ENCODE peak calls at places on chromosomes 7 and 10, in six cellular contexts. One of them, this sample, is unnamed. For H3K36me3 and H3K27me3, the result is how much of the 10 kb centered on the place peaks cover.

GRCh38 chr7:7972128-7972527 is 3.5 kb downstream of the GLCCI1 start:
- DNase-seq in left ventricle myocardium inferior: no peak
- DNase-seq in right atrium auricular region: no peak
- DNase-seq in endothelial cell of umbilical vein: no peak
- DNase-seq in trophoblast cell: no peak
- DNase-seq in GM23338: peak
- DNase-seq in this sample: no peak

GRCh38 chr10:11279286-11279685 is 261.6 kb downstream of the CELF2 start:
- DNase-seq in right atrium auricular region: no peak
- DNase-seq in GM23338: no peak
- DNase-seq in trophoblast cell: no peak
- DNase-seq in endothelial cell of umbilical vein: no peak
- DNase-seq in left ventricle myocardium inferior: no peak
- DNase-seq in this sample: no peak

GRCh38 chr7:108327353-108327752 is 128.9 kb downstream of the NRCAM start:
- DNase-seq in endothelial cell of umbilical vein: no peak
- DNase-seq in right atrium auricular region: no peak
- DNase-seq in GM23338: no peak
- DNase-seq in left ventricle myocardium inferior: no peak
- DNase-seq in trophoblast cell: no peak
- DNase-seq in this sample: no peak

GRCh38 chr10:43041422-43042342 is 35.2 kb upstream of the RET start:
- DNase-seq in right atrium auricular region: peak
- DNase-seq in trophoblast cell: no peak
- DNase-seq in left ventricle myocardium inferior: peak
- DNase-seq in GM23338: no peak
- DNase-seq in endothelial cell of umbilical vein: no peak
- DNase-seq in this sample: no peak

GRCh38 chr7:68461430-68461829 is 1136.8 kb upstream of the AUTS2 start:
- DNase-seq in left ventricle myocardium inferior: no peak
- DNase-seq in right atrium auricular region: no peak
- DNase-seq in GM23338: no peak
- DNase-seq in endothelial cell of umbilical vein: no peak
- DNase-seq in trophoblast cell: no peak
- DNase-seq in this sample: no peak

GRCh38 chr7:4962872-4963775 is 4.1 kb upstream of the MMD2 start:
- DNase-seq in GM23338: no peak
- DNase-seq in endothelial cell of umbilical vein: no peak
- DNase-seq in right atrium auricular region: no peak
- DNase-seq in trophoblast cell: no peak
- DNase-seq in left ventricle myocardium inferior: no peak
- DNase-seq in this sample: no peak

GRCh38 chr10:98299341-98299740 is 31.3 kb upstream of the LOXL4 start:
- DNase-seq in GM23338: peak
- DNase-seq in trophoblast cell: no peak
- DNase-seq in endothelial cell of umbilical vein: no peak
- DNase-seq in left ventricle myocardium inferior: no peak
- DNase-seq in right atrium auricular region: no peak
- DNase-seq in this sample: no peak

GRCh38 chr7:106047818-106048490 is 64.2 kb downstream of the SYPL1 start:
- DNase-seq in endothelial cell of umbilical vein: no peak
- DNase-seq in GM23338: no peak
- DNase-seq in left ventricle myocardium inferior: no peak
- DNase-seq in right atrium auricular region: no peak
- DNase-seq in trophoblast cell: no peak
- DNase-seq in this sample: no peak

GRCh38 chr10:70811881-70812280 is 3.9 kb upstream of the SGPL1 start:
- DNase-seq in trophoblast cell: no peak
- DNase-seq in left ventricle myocardium inferior: no peak
- DNase-seq in endothelial cell of umbilical vein: no peak
- DNase-seq in GM23338: no peak
- DNase-seq in right atrium auricular region: no peak
- DNase-seq in this sample: no peak

GRCh38 chr10:34528320-34528719 is 286.8 kb downstream of the PARD3 start:
- DNase-seq in right atrium auricular region: no peak
- DNase-seq in GM23338: peak
- DNase-seq in left ventricle myocardium inferior: no peak
- DNase-seq in endothelial cell of umbilical vein: peak
- DNase-seq in trophoblast cell: peak
- DNase-seq in this sample: no peak

GRCh38 chr10:96339956-96340904 is 18.6 kb downstream of the OPALIN start:
- DNase-seq in GM23338: peak
- DNase-seq in left ventricle myocardium inferior: peak
- DNase-seq in right atrium auricular region: no peak
- DNase-seq in endothelial cell of umbilical vein: peak
- DNase-seq in trophoblast cell: peak
- DNase-seq in this sample: peak

GRCh38 chr10:96673318-96674099 is 46.8 kb downstream of the PIK3AP1 start:
- DNase-seq in endothelial cell of umbilical vein: peak
- DNase-seq in trophoblast cell: no peak
- DNase-seq in right atrium auricular region: no peak
- DNase-seq in GM23338: no peak
- DNase-seq in left ventricle myocardium inferior: peak
- DNase-seq in this sample: peak

GRCh38 chr7:157785021-157785441 is 448.2 kb downstream of the DNAJB6 start:
- DNase-seq in trophoblast cell: no peak
- DNase-seq in right atrium auricular region: no peak
- DNase-seq in left ventricle myocardium inferior: no peak
- DNase-seq in endothelial cell of umbilical vein: no peak
- DNase-seq in GM23338: no peak
- DNase-seq in this sample: no peak

GRCh38 chr10:66925896-66926719 is at the start of gene LRRTM3:
- DNase-seq in trophoblast cell: peak
- DNase-seq in right atrium auricular region: peak
- DNase-seq in endothelial cell of umbilical vein: peak
- DNase-seq in GM23338: peak
- DNase-seq in left ventricle myocardium inferior: peak
- DNase-seq in this sample: peak

GRCh38 chr7:121107923-121108498 is 119.5 kb downstream of the CPED1 start:
- DNase-seq in endothelial cell of umbilical vein: peak
- DNase-seq in left ventricle myocardium inferior: no peak
- DNase-seq in GM23338: peak
- DNase-seq in trophoblast cell: peak
- DNase-seq in right atrium auricular region: no peak
- DNase-seq in this sample: peak

GRCh38 chr10:78424721-78425120 is 391.1 kb downstream of the RPS24 start:
- DNase-seq in endothelial cell of umbilical vein: peak
- DNase-seq in GM23338: peak
- DNase-seq in right atrium auricular region: no peak
- DNase-seq in left ventricle myocardium inferior: no peak
- DNase-seq in trophoblast cell: peak
- DNase-seq in this sample: peak

GRCh38 chr7:30790391-30790790 is 19.2 kb downstream of the MINDY4 start:
- DNase-seq in trophoblast cell: no peak
- DNase-seq in GM23338: no peak
- DNase-seq in endothelial cell of umbilical vein: no peak
- DNase-seq in left ventricle myocardium inferior: no peak
- DNase-seq in right atrium auricular region: no peak
- DNase-seq in this sample: no peak

GRCh38 chr7:115618676-115619075 is 411.9 kb downstream of the TFEC start:
- DNase-seq in trophoblast cell: no peak
- DNase-seq in left ventricle myocardium inferior: no peak
- DNase-seq in GM23338: no peak
- DNase-seq in right atrium auricular region: no peak
- DNase-seq in endothelial cell of umbilical vein: peak
- DNase-seq in this sample: no peak

GRCh38 chr7:21450876-21451275 is 23.0 kb downstream of the SP4 start:
- DNase-seq in GM23338: no peak
- DNase-seq in endothelial cell of umbilical vein: no peak
- DNase-seq in left ventricle myocardium inferior: no peak
- DNase-seq in trophoblast cell: no peak
- DNase-seq in right atrium auricular region: no peak
- DNase-seq in this sample: no peak

GRCh38 chr10:88012627-88013026 is 149.2 kb downstream of the PTEN start:
- DNase-seq in trophoblast cell: no peak
- DNase-seq in endothelial cell of umbilical vein: no peak
- DNase-seq in GM23338: no peak
- DNase-seq in left ventricle myocardium inferior: no peak
- DNase-seq in right atrium auricular region: no peak
- DNase-seq in this sample: no peak

GRCh38 chr10:24384954-24385353 is 176.0 kb downstream of the KIAA1217 start:
- DNase-seq in right atrium auricular region: no peak
- DNase-seq in left ventricle myocardium inferior: no peak
- DNase-seq in endothelial cell of umbilical vein: no peak
- DNase-seq in trophoblast cell: no peak
- DNase-seq in GM23338: no peak
- DNase-seq in this sample: no peak

GRCh38 chr10:30581779-30582380 is 47.7 kb downstream of the LYZL2 start:
- DNase-seq in left ventricle myocardium inferior: no peak
- DNase-seq in GM23338: peak
- DNase-seq in trophoblast cell: peak
- DNase-seq in right atrium auricular region: no peak
- DNase-seq in endothelial cell of umbilical vein: peak
- DNase-seq in this sample: peak

GRCh38 chr10:4127518-4128315 is 342.7 kb upstream of the KLF6 start:
- DNase-seq in left ventricle myocardium inferior: no peak
- DNase-seq in trophoblast cell: no peak
- DNase-seq in right atrium auricular region: no peak
- DNase-seq in GM23338: peak
- DNase-seq in endothelial cell of umbilical vein: peak
- DNase-seq in this sample: peak

GRCh38 chr10:31905586-31905985 is 23.0 kb downstream of the ARHGAP12 start:
- DNase-seq in left ventricle myocardium inferior: no peak
- DNase-seq in endothelial cell of umbilical vein: peak
- DNase-seq in right atrium auricular region: no peak
- DNase-seq in trophoblast cell: no peak
- DNase-seq in GM23338: no peak
- DNase-seq in this sample: no peak
- H3K36me3 ChIP-seq in left ventricle myocardium inferior: under half
- H3K36me3 ChIP-seq in endothelial cell of umbilical vein: under half
- H3K36me3 ChIP-seq in right atrium auricular region: under half
- H3K36me3 ChIP-seq in trophoblast cell: under half
- H3K36me3 ChIP-seq in GM23338: under half
- H3K36me3 ChIP-seq in this sample: under half

DNA sequence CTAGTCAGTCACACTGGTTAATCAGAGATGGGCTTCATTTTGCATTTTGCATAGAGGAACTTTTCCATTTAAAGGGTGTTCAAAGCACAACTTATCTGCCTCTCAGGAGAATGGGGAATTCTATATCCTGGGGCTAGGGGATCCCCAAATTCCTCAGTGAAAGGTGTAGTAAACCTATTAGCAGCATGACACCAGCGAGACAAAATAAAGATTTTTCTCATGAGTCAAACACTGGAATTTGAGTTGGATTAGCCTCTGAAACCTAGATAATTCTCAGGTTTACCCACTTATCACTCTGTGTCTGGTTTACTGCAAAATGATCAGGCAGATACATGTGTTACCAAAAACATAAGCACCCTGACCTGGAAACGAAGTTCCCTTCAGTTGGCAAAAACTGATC is 2.1 kb downstream of the AFAP1L2 start:
- DNase-seq in GM23338: no peak
- DNase-seq in right atrium auricular region: no peak
- DNase-seq in trophoblast cell: no peak
- DNase-seq in endothelial cell of umbilical vein: no peak
- DNase-seq in left ventricle myocardium inferior: no peak
- DNase-seq in this sample: no peak
- H3K27me3 ChIP-seq in GM23338: half or more
- H3K27me3 ChIP-seq in right atrium auricular region: under half
- H3K27me3 ChIP-seq in trophoblast cell: under half
- H3K27me3 ChIP-seq in endothelial cell of umbilical vein: half or more
- H3K27me3 ChIP-seq in left ventricle myocardium inferior: half or more
- H3K27me3 ChIP-seq in this sample: under half

GRCh38 chr10:58512470-58513188 is at the start of gene BICC1:
- DNase-seq in GM23338: peak
- DNase-seq in left ventricle myocardium inferior: peak
- DNase-seq in trophoblast cell: no peak
- DNase-seq in endothelial cell of umbilical vein: peak
- DNase-seq in right atrium auricular region: peak
- DNase-seq in this sample: no peak

GRCh38 chr10:58516118-58516517 is 3.4 kb downstream of the BICC1 start:
- DNase-seq in GM23338: no peak
- DNase-seq in left ventricle myocardium inferior: no peak
- DNase-seq in endothelial cell of umbilical vein: no peak
- DNase-seq in right atrium auricular region: no peak
- DNase-seq in trophoblast cell: no peak
- DNase-seq in this sample: no peak

GRCh38 chr10:58515296-58515956 is 2.8 kb downstream of the BICC1 start:
- DNase-seq in endothelial cell of umbilical vein: no peak
- DNase-seq in trophoblast cell: no peak
- DNase-seq in GM23338: no peak
- DNase-seq in right atrium auricular region: no peak
- DNase-seq in left ventricle myocardium inferior: no peak
- DNase-seq in this sample: no peak

GRCh38 chr10:58513189-58514101 is 773 bp downstream of the BICC1 start:
- DNase-seq in trophoblast cell: no peak
- DNase-seq in GM23338: peak
- DNase-seq in right atrium auricular region: peak
- DNase-seq in left ventricle myocardium inferior: peak
- DNase-seq in endothelial cell of umbilical vein: peak
- DNase-seq in this sample: no peak

DNA sequence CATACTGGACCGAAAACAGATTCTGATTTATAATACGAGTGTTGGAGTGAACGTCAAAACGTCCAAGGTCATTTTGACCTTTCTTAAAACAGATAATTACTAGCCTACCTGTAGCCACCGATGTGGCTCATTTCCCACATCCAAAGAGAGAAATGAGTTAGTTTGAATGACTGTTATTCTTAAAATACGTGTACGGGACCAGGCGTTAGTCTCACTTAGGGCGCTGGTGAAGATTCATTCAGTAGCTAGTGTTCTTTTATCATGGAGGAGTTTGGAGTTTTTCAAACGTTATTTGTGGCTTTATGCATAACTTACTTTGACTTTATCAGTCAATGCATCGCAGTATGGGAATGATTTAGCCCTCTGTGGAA is 1.4 kb downstream of the BICC1 start:
- DNase-seq in endothelial cell of umbilical vein: no peak
- DNase-seq in left ventricle myocardium inferior: no peak
- DNase-seq in right atrium auricular region: no peak
- DNase-seq in GM23338: no peak
- DNase-seq in trophoblast cell: no peak
- DNase-seq in this sample: no peak
- H3K4me3 ChIP-seq in endothelial cell of umbilical vein: no peak
- H3K4me3 ChIP-seq in left ventricle myocardium inferior: peak
- H3K4me3 ChIP-seq in right atrium auricular region: peak
- H3K4me3 ChIP-seq in GM23338: peak
- H3K4me3 ChIP-seq in trophoblast cell: no peak
- H3K4me3 ChIP-seq in this sample: no peak

DNA sequence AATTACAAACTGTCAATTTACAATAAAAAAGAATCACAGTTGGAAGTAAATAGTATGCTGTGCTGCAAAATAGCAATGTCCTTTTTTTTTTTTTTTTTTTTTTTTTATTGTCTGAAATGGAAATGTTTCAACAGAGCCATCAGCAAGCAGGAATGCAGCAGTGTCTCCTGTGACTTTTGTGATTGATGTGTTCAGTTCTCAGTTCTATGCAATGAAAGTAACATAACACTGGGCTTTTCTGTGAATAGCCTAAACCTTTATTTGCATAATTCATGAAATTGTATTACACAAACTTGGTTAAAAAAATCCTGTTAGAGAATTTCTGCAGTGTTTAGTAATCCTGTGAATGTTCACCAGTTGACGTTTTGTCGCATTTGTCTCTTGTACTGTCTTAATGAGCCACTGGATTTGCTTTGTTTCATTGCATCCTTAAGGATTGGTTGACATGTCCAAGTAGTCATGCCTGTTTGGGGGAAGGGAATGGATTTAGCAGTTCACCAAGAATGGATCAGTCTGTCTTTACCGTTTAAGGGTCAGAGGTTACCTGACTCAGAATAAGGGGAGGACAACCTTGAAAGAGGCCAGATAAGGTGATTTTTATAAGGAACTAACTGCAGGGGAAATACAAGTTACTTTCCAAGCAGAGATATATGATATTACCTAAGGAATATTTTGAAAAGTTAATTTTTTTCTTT is 192.7 kb downstream of the MLLT10 start:
- DNase-seq in GM23338: no peak
- DNase-seq in left ventricle myocardium inferior: no peak
- DNase-seq in endothelial cell of umbilical vein: no peak
- DNase-seq in trophoblast cell: no peak
- DNase-seq in right atrium auricular region: no peak
- DNase-seq in this sample: no peak
- H3K36me3 ChIP-seq in GM23338: under half
- H3K36me3 ChIP-seq in left ventricle myocardium inferior: under half
- H3K36me3 ChIP-seq in endothelial cell of umbilical vein: under half
- H3K36me3 ChIP-seq in trophoblast cell: under half
- H3K36me3 ChIP-seq in right atrium auricular region: under half
- H3K36me3 ChIP-seq in this sample: under half